ENCODE peak calls at places on chromosomes 6 and 20, in seven cellular contexts. A is lower lobe of right lung, G is heart left ventricle, E is heart right ventricle, C is fibroblast of the aortic adventitia, B is cardiac muscle cell, U is cardiac fibroblast. I is an unnamed sample.
A peak's percentile ranks its signal among the peaks of the same experiment; 100 is the strongest.

GRCh38 chr6:143449731-143450452 is 603 bp downstream of the ADAT2 start:
- DNase-seq in C (peak; percentile 38), U (peak; percentile 53), G (no peak), B (peak; percentile 60), E (no peak), A (no peak), I (peak; percentile 68)

GRCh38 chr6:55293116-55293515 is 34.2 kb upstream of the GFRAL start:
- DNase-seq in A (no peak), U (peak; percentile 17), E (no peak), B (peak; percentile 36), C (peak; percentile 6), G (no peak), I (peak; percentile 25)

GRCh38 chr6:113271437-113271836 is 585.7 kb upstream of the MARCKS start:
- DNase-seq in A (no peak), B (peak; percentile 29), C (peak; percentile 75), U (peak; percentile 66), E (no peak), G (peak; percentile 18), I (no peak)

GRCh38 chr6:132466952-132467351 is 46.0 kb downstream of the STX7 start:
- DNase-seq in G (no peak), E (no peak), B (peak; percentile 45), A (no peak), C (peak; percentile 77), U (peak; percentile 51), I (no peak)

GRCh38 chr6:64996301-64996700 is 710.7 kb downstream of the EYS start:
- DNase-seq in C (no peak), U (no peak), G (no peak), A (no peak), E (no peak), B (no peak), I (no peak)

GRCh38 chr6:40583694-40584093 is 3.5 kb downstream of the LRFN2 start:
- DNase-seq in C (no peak), A (no peak), U (no peak), G (no peak), B (no peak), E (no peak), I (no peak)

GRCh38 chr20:19552144-19552895 is 205.7 kb upstream of the RIN2 start:
- DNase-seq in U (peak; percentile 15), A (peak; percentile 50), G (no peak), B (peak; percentile 14), E (no peak), C (no peak), I (no peak)

GRCh38 chr6:143864234-143864633 is at the start of gene ZC2HC1B:
- DNase-seq in G (no peak), B (no peak), C (no peak), U (no peak), A (no peak), E (no peak), I (no peak)

GRCh38 chr6:92577077-92577719 is 842.2 kb downstream of the EPHA7 start:
- DNase-seq in A (no peak), E (no peak), G (no peak), U (peak; percentile 2), C (no peak), B (peak; percentile 4), I (no peak)

GRCh38 chr6:126117251-126117650 is 130.9 kb downstream of the TRMT11 start:
- DNase-seq in G (no peak), E (no peak), A (no peak), B (no peak), U (no peak), C (no peak), I (no peak)
- TF ChIP-seq CTCF in G (no peak), E (no peak), A (no peak), B (no peak), U (no peak), C (no peak), I (no peak)

DNA sequence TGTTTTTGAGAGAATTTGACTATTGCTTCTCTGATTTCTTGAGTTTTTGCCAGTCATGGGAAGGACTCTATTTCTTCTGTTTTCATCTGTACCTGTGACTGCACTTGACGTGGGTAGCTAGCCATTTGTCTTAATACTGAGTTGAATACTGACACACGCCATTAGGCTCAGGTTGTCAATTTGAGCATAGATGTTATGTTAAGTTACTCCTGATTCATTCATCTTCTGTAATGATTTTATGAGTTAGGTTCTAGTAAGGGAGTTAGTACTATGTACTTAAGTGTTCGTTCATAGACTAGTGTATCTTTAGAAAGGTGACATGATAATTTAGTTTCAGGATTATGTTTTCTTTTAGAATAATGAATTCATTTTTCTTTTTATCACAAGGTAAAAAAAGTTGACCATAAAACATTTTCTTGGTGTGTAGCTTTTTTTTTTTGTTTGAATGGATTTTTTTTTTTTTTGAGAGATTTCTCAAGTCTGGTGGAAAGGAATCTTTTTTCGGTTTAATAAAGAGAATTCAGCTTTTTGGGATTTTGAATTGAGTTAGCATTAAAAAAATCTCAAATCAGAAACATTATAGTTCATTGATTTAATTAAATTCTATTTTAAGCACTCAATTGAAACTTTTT is 1.7 kb downstream of the AFDN start:
- DNase-seq in B (no peak), A (no peak), U (no peak), E (no peak), C (no peak), G (no peak), I (no peak)
- H3K4me3 ChIP-seq in B (peak overlapping the region; percentile 75), A (peak overlapping the region; percentile 70), U (peak overlapping the region; percentile 64), E (peak overlapping the region; percentile 66), C (peak overlapping the region; percentile 76), G (peak overlapping the region; percentile 74), I (peak overlapping the region; percentile 60)

GRCh38 chr20:13870349-13870748 is 85.5 kb downstream of the NDUFAF5 start:
- DNase-seq in G (no peak), A (no peak), U (no peak), B (no peak), E (no peak), C (no peak), I (no peak)
- TF ChIP-seq CTCF in G (no peak), A (no peak), U (no peak), B (no peak), E (no peak), C (no peak), I (no peak)

GRCh38 chr6:161891542-161891941 is 617.7 kb upstream of the AGPAT4 start:
- DNase-seq in E (no peak), C (no peak), U (no peak), G (no peak), B (no peak), A (no peak), I (no peak)
- H3K4me3 ChIP-seq in E (no peak overlapping the region), C (no peak overlapping the region), U (no peak overlapping the region), G (no peak overlapping the region), B (no peak overlapping the region), A (no peak overlapping the region), I (no peak overlapping the region)